ENCODE peak calls at places on chromosomes 16 and 17, in four cellular contexts. X is HepG2, T is H1, L is GM12878. E is an unnamed sample.

GRCh38 chr17:50908860-50909764 is 43.0 kb upstream of the TOB1 start:
- DNase-seq in L (no peak), X (peak), T (peak), E (peak)

GRCh38 chr16:85903576-85903975 is 4.6 kb downstream of the IRF8 start:
- DNase-seq in L (peak), X (no peak), T (no peak), E (no peak)

GRCh38 chr16:47037396-47037745 is 63.9 kb upstream of the DNAJA2 start:
- DNase-seq in T (no peak), L (no peak), X (no peak), E (no peak)

GRCh38 chr17:75268931-75269330 is 2.1 kb downstream of the MIF4GD start:
- DNase-seq in T (no peak), X (no peak), L (no peak), E (no peak)

GRCh38 chr17:22512057-22512456 is 819.7 kb downstream of the KCNJ18 start:
- DNase-seq in T (no peak), X (no peak), L (no peak), E (no peak)

GRCh38 chr16:28063611-28064061 is at the start of gene GSG1L:
- DNase-seq in L (no peak), X (no peak), T (no peak), E (no peak)

GRCh38 chr17:79388556-79389295 is 222.1 kb downstream of the RBFOX3 start:
- DNase-seq in T (peak), L (no peak), X (peak), E (peak)

GRCh38 chr16:546909-547770 is 13.1 kb upstream of the PRR35 start:
- DNase-seq in L (no peak), X (no peak), T (peak), E (peak)

GRCh38 chr17:31061678-31062077 is 33.1 kb upstream of the NF1 start:
- DNase-seq in X (no peak), T (peak), L (no peak), E (no peak)

GRCh38 chr16:74797414-74797813 is 22.8 kb upstream of the FA2H start:
- DNase-seq in X (no peak), L (no peak), T (no peak), E (no peak)

GRCh38 chr17:58991718-58992331 is 114.9 kb downstream of the TRIM37 start:
- DNase-seq in L (peak), T (no peak), X (peak), E (no peak)

GRCh38 chr16:58418601-58419000 is 26.3 kb downstream of the GINS3 start:
- DNase-seq in T (no peak), L (no peak), X (no peak), E (peak)

GRCh38 chr17:36064142-36064541 is at the start of gene CCL18:
- DNase-seq in X (no peak), T (no peak), L (no peak), E (no peak)

GRCh38 chr17:17205368-17206148 is 575 bp downstream of the PLD6 start:
- DNase-seq in X (peak), T (no peak), L (peak), E (peak)

GRCh38 chr17:59829217-59830006 is 63.3 kb downstream of the TUBD1 start:
- DNase-seq in T (no peak), X (peak), L (peak), E (peak)

GRCh38 chr17:27579897-27580321 is 51.1 kb upstream of the LGALS9 start:
- DNase-seq in T (no peak), L (no peak), X (no peak), E (peak)

GRCh38 chr17:45431531-45432404 is 902 bp downstream of the ARHGAP27 start:
- DNase-seq in T (peak), L (no peak), X (peak), E (peak)

GRCh38 chr17:49494937-49495841 is at the start of gene NGFR:
- DNase-seq in X (no peak), L (no peak), T (peak), E (peak)

GRCh38 chr16:85781685-85782370 is 17.5 kb downstream of the EMC8 start:
- DNase-seq in L (no peak), X (peak), T (no peak), E (no peak)

GRCh38 chr17:47802341-47803022 is 19.1 kb downstream of the OSBPL7 start:
- DNase-seq in L (no peak), T (peak), X (peak), E (peak)

GRCh38 chr17:199806-200603 is 18.6 kb upstream of the DOC2B start:
- DNase-seq in L (no peak), T (peak), X (no peak), E (no peak)

GRCh38 chr16:49416276-49416675 is 42.7 kb downstream of the C16orf78 start:
- DNase-seq in T (no peak), X (no peak), L (no peak), E (no peak)

GRCh38 chr16:55991843-55992242 is 116.7 kb upstream of the CES5A start:
- DNase-seq in T (no peak), L (no peak), X (no peak), E (no peak)

GRCh38 chr17:17151541-17151940 is 54.6 kb downstream of the PLD6 start:
- DNase-seq in L (no peak), T (no peak), X (no peak), E (no peak)

GRCh38 chr16:56669005-56669839 is at the start of gene MT1H:
- DNase-seq in L (no peak), T (peak), X (no peak), E (no peak)

GRCh38 chr16:84357191-84357651 is 11.1 kb upstream of the ATP2C2 start:
- DNase-seq in T (no peak), L (no peak), X (no peak), E (no peak)

GRCh38 chr17:34259151-34259550 is 4.1 kb downstream of the CCL2 start:
- DNase-seq in L (no peak), T (no peak), X (no peak), E (no peak)

GRCh38 chr17:34255381-34255732 is 272 bp downstream of the CCL2 start:
- DNase-seq in T (no peak), L (no peak), X (no peak), E (no peak)

GRCh38 chr17:34257299-34257985 is 2.4 kb downstream of the CCL2 start:
- DNase-seq in T (no peak), X (no peak), L (no peak), E (no peak)

GRCh38 chr17:34255841-34256240 is 756 bp downstream of the CCL2 start:
- DNase-seq in T (no peak), L (no peak), X (no peak), E (no peak)

DNA sequence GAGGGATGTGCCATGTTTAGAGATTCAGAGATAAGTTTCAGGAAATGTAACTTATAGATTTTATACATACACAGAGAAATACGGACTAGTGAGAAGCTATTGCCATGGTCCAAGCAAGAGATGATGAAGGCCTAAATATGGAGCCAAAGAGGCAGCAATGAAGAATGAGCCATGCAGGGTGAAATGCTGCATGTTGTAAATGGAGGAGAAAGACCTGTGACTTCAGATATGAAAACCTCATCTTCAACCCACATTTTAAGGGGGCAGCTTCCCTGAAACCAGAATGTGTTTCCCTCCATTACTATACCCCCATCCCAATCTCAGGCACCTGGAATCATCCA is 2.9 kb downstream of the CCL2 start:
- DNase-seq in L (no peak), T (no peak), X (no peak), E (no peak)
- TF ChIP-seq BRCA1 in L (no peak), T (no peak), X (no peak), E (no peak)

GRCh38 chr17:80781188-80781577 is 210.5 kb upstream of the CHMP6 start:
- DNase-seq in T (no peak), L (no peak), X (no peak), E (no peak)

GRCh38 chr17:80781851-80782277 is 209.8 kb upstream of the CHMP6 start:
- DNase-seq in T (no peak), L (no peak), X (no peak), E (no peak)

GRCh38 chr17:80783971-80784370 is 207.7 kb upstream of the CHMP6 start:
- DNase-seq in X (no peak), T (no peak), L (no peak), E (no peak)

GRCh38 chr17:80783461-80783860 is 208.2 kb upstream of the CHMP6 start:
- DNase-seq in X (no peak), L (no peak), T (no peak), E (no peak)

DNA sequence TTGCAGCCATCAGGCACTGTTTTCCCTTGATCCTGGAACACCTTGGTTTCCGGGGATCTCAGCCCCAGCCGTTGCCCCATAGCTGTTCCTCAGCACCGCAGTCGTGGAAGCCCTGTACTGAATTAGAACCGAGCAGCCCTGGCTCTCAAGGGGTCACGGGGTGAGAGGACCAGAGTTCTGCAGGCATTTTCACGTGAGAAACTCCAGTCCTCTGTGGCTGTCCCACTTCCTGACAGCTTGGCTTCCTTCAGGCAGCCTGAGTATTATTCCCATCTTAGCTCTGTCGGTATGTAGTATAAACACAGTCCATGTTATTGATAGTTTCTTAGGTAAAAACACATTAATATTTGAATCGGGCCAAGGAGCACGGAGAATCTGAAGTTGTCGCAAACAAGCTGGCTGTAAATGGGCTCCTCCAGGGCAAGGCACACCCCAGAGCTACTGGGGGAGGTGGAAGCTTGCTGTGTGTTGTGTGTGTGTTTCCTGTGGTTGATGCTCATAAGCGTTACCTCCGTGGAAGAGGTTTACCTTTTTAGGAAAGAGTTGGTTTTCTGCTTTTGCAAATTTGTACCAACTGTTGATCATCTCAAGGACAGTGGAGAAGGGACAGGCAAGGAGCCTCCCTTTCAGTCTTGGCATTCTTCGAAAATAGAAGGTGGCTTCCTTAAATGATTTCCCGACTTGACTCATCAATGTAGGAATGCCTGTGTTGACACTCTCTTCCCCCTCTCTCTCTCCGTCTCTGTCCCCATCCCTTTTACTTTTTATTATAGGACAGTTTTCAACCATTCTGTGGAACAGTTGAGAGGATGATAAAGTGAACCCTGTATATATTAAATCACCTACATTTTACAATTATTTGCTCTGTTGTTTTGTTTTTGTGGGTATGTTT is 208.9 kb upstream of the CHMP6 start:
- DNase-seq in L (no peak), T (no peak), X (no peak), E (no peak)
- TF ChIP-seq BRCA1 in L (no peak), T (no peak), X (no peak), E (no peak)

DNA sequence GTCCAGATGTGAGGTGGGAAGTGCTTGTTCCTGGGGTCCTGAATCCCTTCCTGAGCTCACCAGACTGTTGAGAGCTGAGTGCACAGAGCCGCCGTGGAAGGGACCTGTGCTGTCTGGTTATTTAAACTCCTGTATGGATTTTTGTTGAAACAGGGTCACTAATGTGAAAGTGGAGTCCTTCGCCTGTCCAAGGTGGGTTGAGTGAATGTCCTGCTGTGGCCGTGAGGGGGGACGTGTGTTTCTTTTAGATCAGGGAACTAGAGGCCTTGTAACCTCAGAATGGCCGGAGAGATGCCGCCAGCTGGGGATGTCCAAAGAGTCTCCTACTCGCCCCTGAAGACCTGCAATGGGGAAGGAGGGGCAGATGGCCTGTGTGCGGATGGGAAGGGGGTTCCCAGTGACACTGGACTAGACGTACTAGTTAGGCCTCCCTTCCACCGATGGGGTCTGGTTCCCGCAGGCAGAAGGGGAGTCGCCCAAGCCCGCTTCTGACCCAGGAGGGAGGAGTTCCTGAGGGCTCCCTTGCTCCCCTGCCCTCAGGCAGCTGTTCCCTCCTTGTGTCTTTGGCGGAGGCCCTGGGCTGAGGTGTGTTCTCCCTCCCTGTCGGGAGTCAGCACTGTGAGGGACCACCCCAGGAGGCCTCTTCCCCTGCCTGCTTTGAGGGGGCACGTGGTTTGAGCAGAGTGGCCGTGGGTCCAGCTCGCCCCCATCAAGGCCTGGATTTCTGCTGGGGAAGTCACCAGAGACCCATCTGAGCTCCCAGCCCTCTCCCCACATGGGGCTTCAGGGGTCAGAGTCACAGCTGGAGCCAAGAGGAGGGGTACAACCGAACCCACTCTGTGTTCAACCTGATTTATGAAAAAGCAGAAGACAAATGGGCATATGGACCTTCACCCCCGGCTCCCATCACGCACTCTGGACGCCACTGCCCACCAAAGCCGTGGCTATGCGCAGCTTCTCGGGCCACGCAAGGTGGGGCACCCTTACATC is 30.9 kb downstream of the OR1D5 start:
- DNase-seq in X (no peak), L (no peak), T (peak), E (no peak)
- TF ChIP-seq BRCA1 in X (no peak), L (no peak), T (no peak), E (no peak)

DNA sequence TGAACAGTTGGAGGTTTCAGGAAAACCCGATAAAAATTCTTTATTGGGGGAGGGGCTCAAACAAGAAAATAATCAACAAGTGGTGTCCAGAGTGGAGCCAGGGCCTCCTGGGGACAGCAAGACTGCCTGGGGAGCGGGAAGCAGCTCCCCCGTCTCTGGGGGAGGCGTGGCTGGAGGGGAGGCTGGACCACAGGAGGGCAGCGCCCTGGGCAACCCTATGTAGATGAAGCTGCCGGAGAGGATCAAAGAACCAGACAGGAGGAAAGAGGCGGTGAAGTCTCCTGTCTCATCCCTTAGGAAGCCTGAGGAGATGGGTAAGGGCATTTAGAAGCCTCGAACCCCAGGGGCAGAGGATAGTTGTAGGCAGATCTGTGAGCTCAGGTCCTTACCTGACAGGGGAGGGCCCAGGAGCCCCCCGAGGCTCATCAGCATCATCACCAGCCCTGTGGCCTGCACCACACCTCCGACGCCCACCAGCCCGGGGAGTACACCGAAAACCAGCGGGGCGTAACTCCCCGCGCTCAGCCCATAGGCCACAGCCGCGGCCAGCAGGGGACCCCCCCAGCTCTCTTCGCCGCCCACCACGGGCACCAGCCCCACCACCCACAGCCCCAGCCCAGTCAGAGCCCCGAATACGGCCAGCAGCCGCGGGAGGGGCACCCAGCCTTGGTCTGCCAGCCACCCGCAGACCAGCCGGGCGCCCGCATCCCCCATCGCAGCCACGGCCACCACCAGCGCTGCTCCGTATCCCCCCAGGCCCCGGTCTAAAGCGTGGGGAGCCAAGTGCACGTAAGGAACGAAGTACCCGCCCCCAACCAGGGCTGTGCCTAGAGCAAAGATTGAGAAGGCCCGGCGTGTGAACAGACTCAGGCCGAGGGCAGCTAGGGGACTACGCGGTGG is 2.0 kb downstream of the SLC16A11 start:
- DNase-seq in T (peak), L (no peak), X (no peak), E (no peak)
- TF ChIP-seq BRCA1 in T (no peak), L (no peak), X (no peak), E (no peak)

DNA sequence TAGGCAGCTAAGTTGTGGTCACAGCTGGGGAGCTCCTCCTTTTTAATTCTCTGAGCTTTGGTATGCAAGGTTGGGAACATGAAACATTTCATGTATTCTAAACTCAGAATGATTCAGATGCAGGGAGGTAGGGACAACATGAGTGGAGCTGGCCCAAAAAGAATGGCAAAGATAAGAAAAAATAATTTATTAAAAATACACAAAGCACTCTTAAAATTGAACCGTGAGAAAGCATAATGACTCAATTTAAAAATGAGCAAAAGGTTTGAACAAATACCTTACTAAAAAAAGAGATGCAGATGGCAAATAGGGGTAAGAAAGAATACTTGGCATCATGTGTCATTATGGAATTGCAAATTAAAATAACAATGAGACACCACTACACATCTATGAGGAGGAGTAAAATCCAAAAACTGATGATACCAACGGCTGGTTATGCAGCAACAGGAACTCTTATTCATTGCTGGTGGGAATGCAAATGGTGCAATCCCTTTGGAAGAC is 175.6 kb upstream of the IRX3 start:
- DNase-seq in L (no peak), T (no peak), X (no peak), E (no peak)
- TF ChIP-seq BRCA1 in L (no peak), T (no peak), X (no peak), E (no peak)